ENCODE peak calls at places on chromosome 17, in eight cellular contexts. One of them, this sample, is unnamed.

GRCh38 chr17:41618341-41619161 is 5.8 kb downstream of the KRT17 start:
- DNase-seq in GM10248: no peak
- DNase-seq in stimulated activated CD4-positive, alpha-beta T cell treated with anti-CD3 and anti-CD28 coated beads, Interleukin-1b, Interleukin-23, amount 100 ng/mL, for 1 hour: no peak
- DNase-seq in activated CD4-positive, alpha-beta T cell treated with anti-CD3 and anti-CD28 coated beads for 24 hours: no peak
- DNase-seq in prostate gland: no peak
- DNase-seq in nephron progenitor cell: no peak
- DNase-seq in choroid plexus epithelial cell: no peak
- DNase-seq in AG08395: no peak
- DNase-seq in this sample: no peak

GRCh38 chr17:41360291-41360995 is 9.2 kb downstream of the KRT33B start:
- DNase-seq in activated CD4-positive, alpha-beta T cell treated with anti-CD3 and anti-CD28 coated beads for 24 hours: no peak
- DNase-seq in stimulated activated CD4-positive, alpha-beta T cell treated with anti-CD3 and anti-CD28 coated beads, Interleukin-1b, Interleukin-23, amount 100 ng/mL, for 1 hour: no peak
- DNase-seq in choroid plexus epithelial cell: peak
- DNase-seq in AG08395: peak
- DNase-seq in nephron progenitor cell: no peak
- DNase-seq in GM10248: no peak
- DNase-seq in prostate gland: no peak
- DNase-seq in this sample: no peak

GRCh38 chr17:80835816-80836657 is 155.6 kb upstream of the CHMP6 start:
- DNase-seq in GM10248: no peak
- DNase-seq in AG08395: no peak
- DNase-seq in prostate gland: no peak
- DNase-seq in nephron progenitor cell: no peak
- DNase-seq in stimulated activated CD4-positive, alpha-beta T cell treated with anti-CD3 and anti-CD28 coated beads, Interleukin-1b, Interleukin-23, amount 100 ng/mL, for 1 hour: no peak
- DNase-seq in choroid plexus epithelial cell: no peak
- DNase-seq in activated CD4-positive, alpha-beta T cell treated with anti-CD3 and anti-CD28 coated beads for 24 hours: no peak
- DNase-seq in this sample: no peak

GRCh38 chr17:1649116-1649843 is 386 bp downstream of the RILP start:
- DNase-seq in nephron progenitor cell: no peak
- DNase-seq in GM10248: peak
- DNase-seq in activated CD4-positive, alpha-beta T cell treated with anti-CD3 and anti-CD28 coated beads for 24 hours: peak
- DNase-seq in AG08395: peak
- DNase-seq in prostate gland: peak
- DNase-seq in stimulated activated CD4-positive, alpha-beta T cell treated with anti-CD3 and anti-CD28 coated beads, Interleukin-1b, Interleukin-23, amount 100 ng/mL, for 1 hour: peak
- DNase-seq in choroid plexus epithelial cell: peak
- DNase-seq in this sample: peak

GRCh38 chr17:10088444-10088843 is 110.0 kb downstream of the GAS7 start:
- DNase-seq in AG08395: no peak
- DNase-seq in GM10248: no peak
- DNase-seq in nephron progenitor cell: no peak
- DNase-seq in activated CD4-positive, alpha-beta T cell treated with anti-CD3 and anti-CD28 coated beads for 24 hours: no peak
- DNase-seq in choroid plexus epithelial cell: no peak
- DNase-seq in stimulated activated CD4-positive, alpha-beta T cell treated with anti-CD3 and anti-CD28 coated beads, Interleukin-1b, Interleukin-23, amount 100 ng/mL, for 1 hour: no peak
- DNase-seq in prostate gland: no peak
- DNase-seq in this sample: no peak

GRCh38 chr17:67500261-67500660 is 123.2 kb downstream of the PITPNC1 start:
- DNase-seq in prostate gland: no peak
- DNase-seq in AG08395: no peak
- DNase-seq in nephron progenitor cell: no peak
- DNase-seq in GM10248: no peak
- DNase-seq in stimulated activated CD4-positive, alpha-beta T cell treated with anti-CD3 and anti-CD28 coated beads, Interleukin-1b, Interleukin-23, amount 100 ng/mL, for 1 hour: no peak
- DNase-seq in activated CD4-positive, alpha-beta T cell treated with anti-CD3 and anti-CD28 coated beads for 24 hours: no peak
- DNase-seq in choroid plexus epithelial cell: peak
- DNase-seq in this sample: no peak

GRCh38 chr17:73521376-73521775 is 122.9 kb downstream of the SDK2 start:
- DNase-seq in GM10248: no peak
- DNase-seq in prostate gland: no peak
- DNase-seq in stimulated activated CD4-positive, alpha-beta T cell treated with anti-CD3 and anti-CD28 coated beads, Interleukin-1b, Interleukin-23, amount 100 ng/mL, for 1 hour: no peak
- DNase-seq in nephron progenitor cell: no peak
- DNase-seq in choroid plexus epithelial cell: no peak
- DNase-seq in activated CD4-positive, alpha-beta T cell treated with anti-CD3 and anti-CD28 coated beads for 24 hours: no peak
- DNase-seq in AG08395: no peak
- DNase-seq in this sample: no peak

GRCh38 chr17:67974186-67974585 is 22.1 kb downstream of the C17orf58 start:
- DNase-seq in prostate gland: no peak
- DNase-seq in GM10248: no peak
- DNase-seq in choroid plexus epithelial cell: no peak
- DNase-seq in activated CD4-positive, alpha-beta T cell treated with anti-CD3 and anti-CD28 coated beads for 24 hours: no peak
- DNase-seq in AG08395: no peak
- DNase-seq in stimulated activated CD4-positive, alpha-beta T cell treated with anti-CD3 and anti-CD28 coated beads, Interleukin-1b, Interleukin-23, amount 100 ng/mL, for 1 hour: no peak
- DNase-seq in nephron progenitor cell: no peak
- DNase-seq in this sample: no peak

GRCh38 chr17:77330602-77331081 is 189.9 kb downstream of the SEC14L1 start:
- DNase-seq in nephron progenitor cell: no peak
- DNase-seq in AG08395: no peak
- DNase-seq in prostate gland: no peak
- DNase-seq in stimulated activated CD4-positive, alpha-beta T cell treated with anti-CD3 and anti-CD28 coated beads, Interleukin-1b, Interleukin-23, amount 100 ng/mL, for 1 hour: no peak
- DNase-seq in activated CD4-positive, alpha-beta T cell treated with anti-CD3 and anti-CD28 coated beads for 24 hours: no peak
- DNase-seq in GM10248: no peak
- DNase-seq in choroid plexus epithelial cell: no peak
- DNase-seq in this sample: no peak

GRCh38 chr17:1577186-1577585 is 14.6 kb upstream of the PITPNA start:
- DNase-seq in GM10248: peak
- DNase-seq in prostate gland: peak
- DNase-seq in AG08395: peak
- DNase-seq in choroid plexus epithelial cell: peak
- DNase-seq in stimulated activated CD4-positive, alpha-beta T cell treated with anti-CD3 and anti-CD28 coated beads, Interleukin-1b, Interleukin-23, amount 100 ng/mL, for 1 hour: no peak
- DNase-seq in activated CD4-positive, alpha-beta T cell treated with anti-CD3 and anti-CD28 coated beads for 24 hours: no peak
- DNase-seq in nephron progenitor cell: no peak
- DNase-seq in this sample: no peak

GRCh38 chr17:70116919-70117318 is 41.9 kb downstream of the KCNJ16 start:
- DNase-seq in activated CD4-positive, alpha-beta T cell treated with anti-CD3 and anti-CD28 coated beads for 24 hours: no peak
- DNase-seq in stimulated activated CD4-positive, alpha-beta T cell treated with anti-CD3 and anti-CD28 coated beads, Interleukin-1b, Interleukin-23, amount 100 ng/mL, for 1 hour: no peak
- DNase-seq in GM10248: no peak
- DNase-seq in nephron progenitor cell: no peak
- DNase-seq in prostate gland: no peak
- DNase-seq in AG08395: no peak
- DNase-seq in choroid plexus epithelial cell: no peak
- DNase-seq in this sample: no peak

GRCh38 chr17:45849536-45849990 is 4.9 kb downstream of the SPPL2C start:
- DNase-seq in prostate gland: no peak
- DNase-seq in choroid plexus epithelial cell: no peak
- DNase-seq in AG08395: no peak
- DNase-seq in nephron progenitor cell: no peak
- DNase-seq in stimulated activated CD4-positive, alpha-beta T cell treated with anti-CD3 and anti-CD28 coated beads, Interleukin-1b, Interleukin-23, amount 100 ng/mL, for 1 hour: no peak
- DNase-seq in activated CD4-positive, alpha-beta T cell treated with anti-CD3 and anti-CD28 coated beads for 24 hours: no peak
- DNase-seq in GM10248: no peak
- DNase-seq in this sample: no peak

GRCh38 chr17:31627960-31628359 is 231.1 kb downstream of the COPRS start:
- DNase-seq in AG08395: peak
- DNase-seq in stimulated activated CD4-positive, alpha-beta T cell treated with anti-CD3 and anti-CD28 coated beads, Interleukin-1b, Interleukin-23, amount 100 ng/mL, for 1 hour: no peak
- DNase-seq in choroid plexus epithelial cell: peak
- DNase-seq in nephron progenitor cell: no peak
- DNase-seq in prostate gland: no peak
- DNase-seq in GM10248: no peak
- DNase-seq in activated CD4-positive, alpha-beta T cell treated with anti-CD3 and anti-CD28 coated beads for 24 hours: no peak
- DNase-seq in this sample: no peak

GRCh38 chr17:46977750-46978488 is 1.1 kb downstream of the RPRML start:
- DNase-seq in choroid plexus epithelial cell: no peak
- DNase-seq in stimulated activated CD4-positive, alpha-beta T cell treated with anti-CD3 and anti-CD28 coated beads, Interleukin-1b, Interleukin-23, amount 100 ng/mL, for 1 hour: no peak
- DNase-seq in activated CD4-positive, alpha-beta T cell treated with anti-CD3 and anti-CD28 coated beads for 24 hours: no peak
- DNase-seq in GM10248: no peak
- DNase-seq in prostate gland: no peak
- DNase-seq in nephron progenitor cell: no peak
- DNase-seq in AG08395: no peak
- DNase-seq in this sample: no peak

GRCh38 chr17:42276359-42276608 is at the start of gene STAT5B:
- DNase-seq in nephron progenitor cell: peak
- DNase-seq in GM10248: peak
- DNase-seq in activated CD4-positive, alpha-beta T cell treated with anti-CD3 and anti-CD28 coated beads for 24 hours: peak
- DNase-seq in prostate gland: peak
- DNase-seq in choroid plexus epithelial cell: peak
- DNase-seq in AG08395: peak
- DNase-seq in stimulated activated CD4-positive, alpha-beta T cell treated with anti-CD3 and anti-CD28 coated beads, Interleukin-1b, Interleukin-23, amount 100 ng/mL, for 1 hour: no peak
- DNase-seq in this sample: no peak

GRCh38 chr17:27667656-27668487 is 36.9 kb downstream of the LGALS9 start:
- DNase-seq in AG08395: no peak
- DNase-seq in choroid plexus epithelial cell: no peak
- DNase-seq in GM10248: no peak
- DNase-seq in prostate gland: no peak
- DNase-seq in activated CD4-positive, alpha-beta T cell treated with anti-CD3 and anti-CD28 coated beads for 24 hours: no peak
- DNase-seq in stimulated activated CD4-positive, alpha-beta T cell treated with anti-CD3 and anti-CD28 coated beads, Interleukin-1b, Interleukin-23, amount 100 ng/mL, for 1 hour: no peak
- DNase-seq in nephron progenitor cell: no peak
- DNase-seq in this sample: no peak

GRCh38 chr17:5135726-5136579 is 20.1 kb downstream of the USP6 start:
- DNase-seq in activated CD4-positive, alpha-beta T cell treated with anti-CD3 and anti-CD28 coated beads for 24 hours: no peak
- DNase-seq in nephron progenitor cell: no peak
- DNase-seq in AG08395: no peak
- DNase-seq in stimulated activated CD4-positive, alpha-beta T cell treated with anti-CD3 and anti-CD28 coated beads, Interleukin-1b, Interleukin-23, amount 100 ng/mL, for 1 hour: no peak
- DNase-seq in prostate gland: no peak
- DNase-seq in choroid plexus epithelial cell: no peak
- DNase-seq in GM10248: no peak
- DNase-seq in this sample: no peak

This sample was measured in H1.